ENCODE peak calls at places on chromosomes 7 and 10, in four cellular contexts. O is pancreas; P is NCI-H146; V is stimulated activated CD4-positive, alpha-beta T cell treated with anti-CD3 and anti-CD28 coated beads, Interleukin-12 subunit alpha, Interleukin-12 subunit beta, amount 100 ng/mL, for 24 hours. J is an unnamed sample.
A peak's percentile ranks its signal among the peaks of the same experiment; 100 is the strongest.

GRCh38 chr10:58237014-58237830 is 30.5 kb downstream of the IPMK start:
- DNase-seq in O (no peak), P (no peak), V (no peak), J (peak; percentile 78)

GRCh38 chr7:120089968-120090367 is 183.0 kb upstream of the KCND2 start:
- DNase-seq in O (no peak), P (no peak), V (no peak), J (peak; percentile 9)

GRCh38 chr7:102434039-102434481 is 685 bp downstream of the ORAI2 start:
- DNase-seq in O (no peak), P (no peak), V (no peak), J (no peak)

GRCh38 chr10:109633846-109634245 is 289.5 kb downstream of the XPNPEP1 start:
- DNase-seq in O (no peak), P (no peak), V (no peak), J (no peak)

GRCh38 chr10:6037975-6038624 is 24.1 kb downstream of the IL2RA start:
- DNase-seq in O (no peak), P (no peak), V (no peak), J (no peak)

GRCh38 chr7:116730097-116731018 is 58.4 kb downstream of the MET start:
- DNase-seq in O (no peak), P (no peak), V (no peak), J (no peak)

GRCh38 chr7:19378340-19378704 is 233.1 kb upstream of the FERD3L start:
- DNase-seq in O (no peak), P (peak; percentile 46), V (no peak), J (no peak)

GRCh38 chr10:29499993-29500537 is 134.7 kb downstream of the SVIL start:
- DNase-seq in O (no peak), P (no peak), V (no peak), J (no peak)

GRCh38 chr10:97280783-97281182 is 11.7 kb downstream of the ARHGAP19 start:
- DNase-seq in O (no peak), P (no peak), V (no peak), J (no peak)

GRCh38 chr7:135342887-135343286 is 109.2 kb downstream of the STRA8 start:
- DNase-seq in O (no peak), P (peak; percentile 28), V (no peak), J (no peak)

GRCh38 chr10:69086131-69086530 is 1.8 kb upstream of the SRGN start:
- DNase-seq in O (no peak), P (peak; percentile 36), V (no peak), J (no peak)